ENCODE peak calls at places on chromosomes 12 and 14, in nine cellular contexts. One of them, this sample, is unnamed.

GRCh38 chr14:32648434-32648833 is 290.2 kb upstream of the NPAS3 start:
- DNase-seq in B cell: no peak
- DNase-seq in A549: no peak
- DNase-seq in H9: no peak
- DNase-seq in astrocyte of the spinal cord: peak
- DNase-seq in fibroblast of pulmonary artery: peak
- DNase-seq in HepG2: no peak
- DNase-seq in suprapubic skin: no peak
- DNase-seq in brain microvascular endothelial cell: no peak
- DNase-seq in this sample: no peak

GRCh38 chr14:65184032-65184764 is 81.9 kb upstream of the MAX start:
- DNase-seq in fibroblast of pulmonary artery: no peak
- DNase-seq in HepG2: no peak
- DNase-seq in suprapubic skin: no peak
- DNase-seq in astrocyte of the spinal cord: peak
- DNase-seq in brain microvascular endothelial cell: peak
- DNase-seq in H9: no peak
- DNase-seq in A549: no peak
- DNase-seq in B cell: no peak
- DNase-seq in this sample: no peak

GRCh38 chr12:119843100-119843499 is 34.0 kb downstream of the CIT start:
- DNase-seq in A549: no peak
- DNase-seq in HepG2: no peak
- DNase-seq in astrocyte of the spinal cord: peak
- DNase-seq in B cell: no peak
- DNase-seq in H9: no peak
- DNase-seq in brain microvascular endothelial cell: peak
- DNase-seq in fibroblast of pulmonary artery: peak
- DNase-seq in suprapubic skin: no peak
- DNase-seq in this sample: no peak

GRCh38 chr12:103561174-103561573 is 25.9 kb upstream of the STAB2 start:
- DNase-seq in A549: no peak
- DNase-seq in B cell: no peak
- DNase-seq in brain microvascular endothelial cell: peak
- DNase-seq in HepG2: no peak
- DNase-seq in suprapubic skin: no peak
- DNase-seq in fibroblast of pulmonary artery: peak
- DNase-seq in H9: no peak
- DNase-seq in astrocyte of the spinal cord: peak
- DNase-seq in this sample: no peak

GRCh38 chr14:64439141-64439540 is 26.2 kb upstream of the AKAP5 start:
- DNase-seq in B cell: no peak
- DNase-seq in HepG2: no peak
- DNase-seq in suprapubic skin: no peak
- DNase-seq in A549: no peak
- DNase-seq in fibroblast of pulmonary artery: no peak
- DNase-seq in H9: no peak
- DNase-seq in astrocyte of the spinal cord: no peak
- DNase-seq in brain microvascular endothelial cell: no peak
- DNase-seq in this sample: no peak

GRCh38 chr12:79012616-79013015 is 148.0 kb downstream of the SYT1 start:
- DNase-seq in brain microvascular endothelial cell: no peak
- DNase-seq in H9: no peak
- DNase-seq in astrocyte of the spinal cord: no peak
- DNase-seq in suprapubic skin: no peak
- DNase-seq in A549: no peak
- DNase-seq in B cell: no peak
- DNase-seq in fibroblast of pulmonary artery: no peak
- DNase-seq in HepG2: no peak
- DNase-seq in this sample: no peak

GRCh38 chr14:69612014-69612758 is 790 bp downstream of the SUSD6 start:
- DNase-seq in suprapubic skin: no peak
- DNase-seq in H9: no peak
- DNase-seq in HepG2: no peak
- DNase-seq in brain microvascular endothelial cell: no peak
- DNase-seq in astrocyte of the spinal cord: peak
- DNase-seq in fibroblast of pulmonary artery: no peak
- DNase-seq in B cell: peak
- DNase-seq in A549: peak
- DNase-seq in this sample: no peak

GRCh38 chr14:19823765-19824164 is 20.2 kb downstream of the OR4N2 start:
- DNase-seq in fibroblast of pulmonary artery: no peak
- DNase-seq in B cell: no peak
- DNase-seq in astrocyte of the spinal cord: no peak
- DNase-seq in H9: no peak
- DNase-seq in HepG2: no peak
- DNase-seq in A549: no peak
- DNase-seq in brain microvascular endothelial cell: no peak
- DNase-seq in suprapubic skin: no peak
- DNase-seq in this sample: no peak

GRCh38 chr12:107845980-107846659 is 71.6 kb downstream of the ASCL4 start:
- DNase-seq in HepG2: no peak
- DNase-seq in brain microvascular endothelial cell: no peak
- DNase-seq in H9: no peak
- DNase-seq in fibroblast of pulmonary artery: no peak
- DNase-seq in suprapubic skin: no peak
- DNase-seq in astrocyte of the spinal cord: no peak
- DNase-seq in B cell: no peak
- DNase-seq in A549: no peak
- DNase-seq in this sample: no peak

GRCh38 chr14:90382491-90383125 is 14.2 kb upstream of the CALM1 start:
- DNase-seq in H9: no peak
- DNase-seq in HepG2: peak
- DNase-seq in suprapubic skin: peak
- DNase-seq in fibroblast of pulmonary artery: peak
- DNase-seq in brain microvascular endothelial cell: peak
- DNase-seq in A549: peak
- DNase-seq in astrocyte of the spinal cord: peak
- DNase-seq in B cell: no peak
- DNase-seq in this sample: peak

GRCh38 chr12:53954694-53955035 is at the start of gene HOXC12:
- DNase-seq in A549: no peak
- DNase-seq in astrocyte of the spinal cord: no peak
- DNase-seq in B cell: no peak
- DNase-seq in H9: no peak
- DNase-seq in HepG2: no peak
- DNase-seq in brain microvascular endothelial cell: no peak
- DNase-seq in suprapubic skin: no peak
- DNase-seq in fibroblast of pulmonary artery: no peak
- DNase-seq in this sample: no peak

GRCh38 chr12:51318846-51319570 is 5.0 kb downstream of the BIN2 start:
- DNase-seq in HepG2: no peak
- DNase-seq in A549: no peak
- DNase-seq in suprapubic skin: no peak
- DNase-seq in H9: no peak
- DNase-seq in astrocyte of the spinal cord: no peak
- DNase-seq in B cell: peak
- DNase-seq in brain microvascular endothelial cell: no peak
- DNase-seq in fibroblast of pulmonary artery: no peak
- DNase-seq in this sample: no peak

GRCh38 chr12:1527789-1528188 is 66.6 kb downstream of the FBXL14 start:
- DNase-seq in suprapubic skin: no peak
- DNase-seq in B cell: no peak
- DNase-seq in H9: no peak
- DNase-seq in HepG2: no peak
- DNase-seq in A549: no peak
- DNase-seq in brain microvascular endothelial cell: peak
- DNase-seq in fibroblast of pulmonary artery: peak
- DNase-seq in astrocyte of the spinal cord: peak
- DNase-seq in this sample: no peak

GRCh38 chr12:42291680-42292079 is 34.2 kb downstream of the ZCRB1 start:
- DNase-seq in brain microvascular endothelial cell: no peak
- DNase-seq in HepG2: no peak
- DNase-seq in fibroblast of pulmonary artery: no peak
- DNase-seq in B cell: no peak
- DNase-seq in A549: no peak
- DNase-seq in astrocyte of the spinal cord: no peak
- DNase-seq in H9: no peak
- DNase-seq in suprapubic skin: no peak
- DNase-seq in this sample: no peak

GRCh38 chr12:52441320-52441911 is 7.2 kb upstream of the KRT75 start:
- DNase-seq in astrocyte of the spinal cord: peak
- DNase-seq in brain microvascular endothelial cell: no peak
- DNase-seq in fibroblast of pulmonary artery: peak
- DNase-seq in H9: no peak
- DNase-seq in A549: no peak
- DNase-seq in B cell: no peak
- DNase-seq in HepG2: peak
- DNase-seq in suprapubic skin: peak
- DNase-seq in this sample: no peak

GRCh38 chr14:83416476-83416875 is 1882.8 kb upstream of the SEL1L start:
- DNase-seq in A549: no peak
- DNase-seq in B cell: no peak
- DNase-seq in fibroblast of pulmonary artery: no peak
- DNase-seq in H9: no peak
- DNase-seq in suprapubic skin: no peak
- DNase-seq in brain microvascular endothelial cell: no peak
- DNase-seq in HepG2: no peak
- DNase-seq in astrocyte of the spinal cord: no peak
- DNase-seq in this sample: no peak

GRCh38 chr14:101313268-101313667 is 248.0 kb upstream of the DIO3 start:
- DNase-seq in brain microvascular endothelial cell: no peak
- DNase-seq in suprapubic skin: no peak
- DNase-seq in fibroblast of pulmonary artery: no peak
- DNase-seq in HepG2: peak
- DNase-seq in astrocyte of the spinal cord: no peak
- DNase-seq in H9: no peak
- DNase-seq in A549: no peak
- DNase-seq in B cell: no peak
- DNase-seq in this sample: no peak

GRCh38 chr14:69441948-69442347 is 42.6 kb upstream of the PLEKHD1 start:
- DNase-seq in brain microvascular endothelial cell: no peak
- DNase-seq in HepG2: no peak
- DNase-seq in H9: no peak
- DNase-seq in B cell: no peak
- DNase-seq in astrocyte of the spinal cord: no peak
- DNase-seq in A549: no peak
- DNase-seq in fibroblast of pulmonary artery: no peak
- DNase-seq in suprapubic skin: no peak
- DNase-seq in this sample: no peak

DNA sequence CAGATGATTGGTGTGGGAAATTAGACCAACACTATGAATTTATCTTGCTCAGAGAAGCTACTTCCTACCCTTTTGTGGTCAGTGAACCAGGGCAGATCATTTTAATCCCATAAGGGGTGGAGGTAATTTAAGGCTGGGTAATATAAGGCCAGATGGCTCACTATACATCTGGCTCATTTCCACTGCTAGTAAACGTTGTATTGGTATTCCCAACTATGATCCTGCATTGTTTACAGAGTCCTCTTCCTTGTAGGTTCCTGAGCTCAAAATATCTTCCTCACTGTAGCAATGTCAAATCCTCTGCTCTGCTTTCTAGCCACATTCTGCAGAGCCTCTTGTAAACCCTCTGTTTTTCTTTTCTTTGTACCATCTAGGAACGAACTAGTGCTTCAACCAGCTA is 93.0 kb upstream of the MGAT4C start:
- DNase-seq in HepG2: no peak
- DNase-seq in suprapubic skin: no peak
- DNase-seq in H9: no peak
- DNase-seq in fibroblast of pulmonary artery: no peak
- DNase-seq in astrocyte of the spinal cord: no peak
- DNase-seq in A549: no peak
- DNase-seq in B cell: no peak
- DNase-seq in brain microvascular endothelial cell: no peak
- DNase-seq in this sample: no peak
- TF ChIP-seq CTCF in HepG2: no peak
- TF ChIP-seq CTCF in suprapubic skin: no peak
- TF ChIP-seq CTCF in H9: no peak
- TF ChIP-seq CTCF in fibroblast of pulmonary artery: no peak
- TF ChIP-seq CTCF in astrocyte of the spinal cord: no peak
- TF ChIP-seq CTCF in A549: no peak
- TF ChIP-seq CTCF in B cell: no peak
- TF ChIP-seq CTCF in brain microvascular endothelial cell: no peak
- TF ChIP-seq CTCF in this sample: no peak

GRCh38 chr12:14186193-14186502 is 179.3 kb upstream of the ATF7IP start:
- DNase-seq in H9: no peak
- DNase-seq in fibroblast of pulmonary artery: no peak
- DNase-seq in astrocyte of the spinal cord: no peak
- DNase-seq in brain microvascular endothelial cell: no peak
- DNase-seq in A549: no peak
- DNase-seq in suprapubic skin: no peak
- DNase-seq in B cell: no peak
- DNase-seq in HepG2: no peak
- DNase-seq in this sample: no peak
- TF ChIP-seq CTCF in H9: no peak
- TF ChIP-seq CTCF in fibroblast of pulmonary artery: no peak
- TF ChIP-seq CTCF in astrocyte of the spinal cord: no peak
- TF ChIP-seq CTCF in brain microvascular endothelial cell: no peak
- TF ChIP-seq CTCF in A549: no peak
- TF ChIP-seq CTCF in suprapubic skin: no peak
- TF ChIP-seq CTCF in B cell: peak
- TF ChIP-seq CTCF in HepG2: no peak
- TF ChIP-seq CTCF in this sample: no peak

GRCh38 chr14:102675396-102675795 is 82.9 kb downstream of the RCOR1 start:
- DNase-seq in brain microvascular endothelial cell: no peak
- DNase-seq in fibroblast of pulmonary artery: no peak
- DNase-seq in A549: no peak
- DNase-seq in H9: no peak
- DNase-seq in B cell: no peak
- DNase-seq in astrocyte of the spinal cord: no peak
- DNase-seq in HepG2: no peak
- DNase-seq in suprapubic skin: no peak
- DNase-seq in this sample: no peak
- TF ChIP-seq CTCF in brain microvascular endothelial cell: no peak
- TF ChIP-seq CTCF in fibroblast of pulmonary artery: no peak
- TF ChIP-seq CTCF in A549: no peak
- TF ChIP-seq CTCF in H9: no peak
- TF ChIP-seq CTCF in B cell: no peak
- TF ChIP-seq CTCF in astrocyte of the spinal cord: no peak
- TF ChIP-seq CTCF in HepG2: no peak
- TF ChIP-seq CTCF in suprapubic skin: no peak
- TF ChIP-seq CTCF in this sample: no peak

DNA sequence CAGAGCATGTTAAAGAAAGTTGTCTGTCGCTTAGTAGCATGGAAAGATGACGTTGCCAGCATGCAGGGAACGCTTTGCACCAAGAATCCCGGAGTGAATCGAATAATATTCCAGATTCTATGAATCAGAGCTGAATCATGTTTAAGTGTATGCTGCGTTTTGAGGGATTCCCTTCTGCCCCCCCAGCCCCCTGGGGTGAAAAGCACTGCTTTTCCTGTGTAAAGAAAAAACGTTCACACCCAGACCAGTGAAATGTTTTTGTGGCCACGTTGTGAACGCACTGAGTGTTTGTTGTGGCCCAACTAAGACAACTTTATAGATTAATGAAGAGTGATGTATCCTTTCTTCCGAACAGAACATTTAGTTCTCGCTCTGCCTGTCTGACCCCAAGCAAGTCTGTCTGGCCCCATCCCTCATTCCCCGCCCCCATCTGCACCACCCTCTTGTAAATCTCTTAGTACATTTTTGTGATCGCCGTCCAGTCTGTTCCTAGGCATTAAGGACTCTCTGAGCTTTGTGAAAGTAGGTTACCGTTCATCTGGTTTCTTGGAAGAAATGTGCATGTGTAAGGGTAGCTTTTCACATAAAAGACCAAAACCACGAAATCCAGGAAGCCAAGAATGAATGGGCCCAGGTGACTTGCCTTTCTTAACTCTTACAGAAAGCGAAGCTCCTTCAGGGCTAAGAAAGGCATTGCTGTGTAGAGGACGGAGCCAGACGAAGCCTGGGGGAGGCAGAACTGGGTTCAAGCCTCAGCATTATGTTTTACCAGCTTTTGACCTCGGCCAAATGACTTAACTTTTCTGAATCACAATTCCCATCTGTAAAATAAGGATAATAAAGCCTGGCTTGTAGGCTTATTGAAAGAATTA is 103.1 kb downstream of the SAMD4A start:
- DNase-seq in suprapubic skin: no peak
- DNase-seq in B cell: no peak
- DNase-seq in brain microvascular endothelial cell: peak
- DNase-seq in fibroblast of pulmonary artery: peak
- DNase-seq in A549: no peak
- DNase-seq in astrocyte of the spinal cord: peak
- DNase-seq in HepG2: no peak
- DNase-seq in H9: no peak
- DNase-seq in this sample: no peak
- TF ChIP-seq CTCF in suprapubic skin: no peak
- TF ChIP-seq CTCF in B cell: no peak
- TF ChIP-seq CTCF in brain microvascular endothelial cell: no peak
- TF ChIP-seq CTCF in fibroblast of pulmonary artery: no peak
- TF ChIP-seq CTCF in A549: no peak
- TF ChIP-seq CTCF in astrocyte of the spinal cord: no peak
- TF ChIP-seq CTCF in HepG2: no peak
- TF ChIP-seq CTCF in H9: no peak
- TF ChIP-seq CTCF in this sample: no peak

This sample was measured in dorsolateral prefrontal cortex.